ENCODE peak calls at places on chromosomes 7 and 10, in ten cellular contexts. One of them, this sample, is unnamed.

GRCh38 chr10:95246582-95247051 is 44.2 kb downstream of the PDLIM1 start:
- DNase-seq in activated effector memory CD4-positive, alpha-beta T cell treated with anti-CD3 and anti-CD28 coated beads, Interleukin-2, amount 50 U/mL, for 16 hours: peak
- DNase-seq in posterior vena cava: no peak
- DNase-seq in activated naive CD4-positive, alpha-beta T cell treated with anti-CD3 and anti-CD28 coated beads, Interleukin-2, amount 10 ng/mL, durations not matched to agents 7 days and 5 days: peak
- DNase-seq in HCEC 1CT: peak
- DNase-seq in right atrium auricular region: peak
- DNase-seq in dorsolateral prefrontal cortex: peak
- DNase-seq in NCI-H774: no peak
- DNase-seq in NCI-H2081: peak
- DNase-seq in T follicular helper cell: peak
- DNase-seq in this sample: peak

GRCh38 chr7:117766915-117767314 is 106.3 kb downstream of the CTTNBP2 start:
- DNase-seq in HCEC 1CT: no peak
- DNase-seq in activated effector memory CD4-positive, alpha-beta T cell treated with anti-CD3 and anti-CD28 coated beads, Interleukin-2, amount 50 U/mL, for 16 hours: no peak
- DNase-seq in NCI-H774: no peak
- DNase-seq in T follicular helper cell: no peak
- DNase-seq in NCI-H2081: no peak
- DNase-seq in posterior vena cava: no peak
- DNase-seq in activated naive CD4-positive, alpha-beta T cell treated with anti-CD3 and anti-CD28 coated beads, Interleukin-2, amount 10 ng/mL, durations not matched to agents 7 days and 5 days: no peak
- DNase-seq in dorsolateral prefrontal cortex: no peak
- DNase-seq in right atrium auricular region: no peak
- DNase-seq in this sample: no peak

GRCh38 chr7:42691030-42691639 is 220.7 kb downstream of the C7orf25 start:
- DNase-seq in NCI-H2081: no peak
- DNase-seq in NCI-H774: no peak
- DNase-seq in activated effector memory CD4-positive, alpha-beta T cell treated with anti-CD3 and anti-CD28 coated beads, Interleukin-2, amount 50 U/mL, for 16 hours: no peak
- DNase-seq in activated naive CD4-positive, alpha-beta T cell treated with anti-CD3 and anti-CD28 coated beads, Interleukin-2, amount 10 ng/mL, durations not matched to agents 7 days and 5 days: no peak
- DNase-seq in HCEC 1CT: peak
- DNase-seq in right atrium auricular region: no peak
- DNase-seq in T follicular helper cell: no peak
- DNase-seq in posterior vena cava: no peak
- DNase-seq in dorsolateral prefrontal cortex: no peak
- DNase-seq in this sample: no peak

GRCh38 chr10:86663576-86664369 is 4.5 kb upstream of the LDB3 start:
- DNase-seq in HCEC 1CT: no peak
- DNase-seq in activated effector memory CD4-positive, alpha-beta T cell treated with anti-CD3 and anti-CD28 coated beads, Interleukin-2, amount 50 U/mL, for 16 hours: no peak
- DNase-seq in right atrium auricular region: no peak
- DNase-seq in posterior vena cava: no peak
- DNase-seq in NCI-H2081: no peak
- DNase-seq in T follicular helper cell: no peak
- DNase-seq in activated naive CD4-positive, alpha-beta T cell treated with anti-CD3 and anti-CD28 coated beads, Interleukin-2, amount 10 ng/mL, durations not matched to agents 7 days and 5 days: no peak
- DNase-seq in NCI-H774: no peak
- DNase-seq in dorsolateral prefrontal cortex: no peak
- DNase-seq in this sample: no peak

GRCh38 chr7:44062180-44062902 is 3.0 kb downstream of the PGAM2 start:
- DNase-seq in activated naive CD4-positive, alpha-beta T cell treated with anti-CD3 and anti-CD28 coated beads, Interleukin-2, amount 10 ng/mL, durations not matched to agents 7 days and 5 days: no peak
- DNase-seq in T follicular helper cell: no peak
- DNase-seq in NCI-H2081: no peak
- DNase-seq in HCEC 1CT: no peak
- DNase-seq in dorsolateral prefrontal cortex: no peak
- DNase-seq in posterior vena cava: peak
- DNase-seq in right atrium auricular region: no peak
- DNase-seq in activated effector memory CD4-positive, alpha-beta T cell treated with anti-CD3 and anti-CD28 coated beads, Interleukin-2, amount 50 U/mL, for 16 hours: peak
- DNase-seq in NCI-H774: no peak
- DNase-seq in this sample: no peak

GRCh38 chr7:194996-195829 is 2.8 kb downstream of the FAM20C start:
- DNase-seq in NCI-H2081: no peak
- DNase-seq in right atrium auricular region: no peak
- DNase-seq in T follicular helper cell: no peak
- DNase-seq in HCEC 1CT: no peak
- DNase-seq in activated effector memory CD4-positive, alpha-beta T cell treated with anti-CD3 and anti-CD28 coated beads, Interleukin-2, amount 50 U/mL, for 16 hours: no peak
- DNase-seq in NCI-H774: no peak
- DNase-seq in posterior vena cava: no peak
- DNase-seq in dorsolateral prefrontal cortex: no peak
- DNase-seq in activated naive CD4-positive, alpha-beta T cell treated with anti-CD3 and anti-CD28 coated beads, Interleukin-2, amount 10 ng/mL, durations not matched to agents 7 days and 5 days: no peak
- DNase-seq in this sample: no peak

GRCh38 chr10:130560573-130560972 is 424.4 kb downstream of the GLRX3 start:
- DNase-seq in dorsolateral prefrontal cortex: no peak
- DNase-seq in posterior vena cava: no peak
- DNase-seq in HCEC 1CT: no peak
- DNase-seq in T follicular helper cell: no peak
- DNase-seq in right atrium auricular region: no peak
- DNase-seq in activated naive CD4-positive, alpha-beta T cell treated with anti-CD3 and anti-CD28 coated beads, Interleukin-2, amount 10 ng/mL, durations not matched to agents 7 days and 5 days: no peak
- DNase-seq in NCI-H774: no peak
- DNase-seq in NCI-H2081: no peak
- DNase-seq in activated effector memory CD4-positive, alpha-beta T cell treated with anti-CD3 and anti-CD28 coated beads, Interleukin-2, amount 50 U/mL, for 16 hours: no peak
- DNase-seq in this sample: no peak

GRCh38 chr7:95996174-95996573 is 223.8 kb downstream of the DYNC1I1 start:
- DNase-seq in NCI-H2081: no peak
- DNase-seq in dorsolateral prefrontal cortex: peak
- DNase-seq in HCEC 1CT: no peak
- DNase-seq in activated effector memory CD4-positive, alpha-beta T cell treated with anti-CD3 and anti-CD28 coated beads, Interleukin-2, amount 50 U/mL, for 16 hours: no peak
- DNase-seq in right atrium auricular region: no peak
- DNase-seq in posterior vena cava: no peak
- DNase-seq in NCI-H774: no peak
- DNase-seq in activated naive CD4-positive, alpha-beta T cell treated with anti-CD3 and anti-CD28 coated beads, Interleukin-2, amount 10 ng/mL, durations not matched to agents 7 days and 5 days: no peak
- DNase-seq in T follicular helper cell: no peak
- DNase-seq in this sample: no peak

GRCh38 chr7:66176914-66177313 is 28.2 kb upstream of the TPST1 start:
- DNase-seq in T follicular helper cell: no peak
- DNase-seq in HCEC 1CT: no peak
- DNase-seq in NCI-H774: no peak
- DNase-seq in right atrium auricular region: no peak
- DNase-seq in activated naive CD4-positive, alpha-beta T cell treated with anti-CD3 and anti-CD28 coated beads, Interleukin-2, amount 10 ng/mL, durations not matched to agents 7 days and 5 days: no peak
- DNase-seq in activated effector memory CD4-positive, alpha-beta T cell treated with anti-CD3 and anti-CD28 coated beads, Interleukin-2, amount 50 U/mL, for 16 hours: no peak
- DNase-seq in posterior vena cava: no peak
- DNase-seq in dorsolateral prefrontal cortex: no peak
- DNase-seq in NCI-H2081: no peak
- DNase-seq in this sample: no peak

GRCh38 chr7:150685219-150686029 is at the start of gene GIMAP2:
- DNase-seq in right atrium auricular region: no peak
- DNase-seq in HCEC 1CT: peak
- DNase-seq in posterior vena cava: no peak
- DNase-seq in T follicular helper cell: peak
- DNase-seq in dorsolateral prefrontal cortex: no peak
- DNase-seq in activated naive CD4-positive, alpha-beta T cell treated with anti-CD3 and anti-CD28 coated beads, Interleukin-2, amount 10 ng/mL, durations not matched to agents 7 days and 5 days: peak
- DNase-seq in activated effector memory CD4-positive, alpha-beta T cell treated with anti-CD3 and anti-CD28 coated beads, Interleukin-2, amount 50 U/mL, for 16 hours: no peak
- DNase-seq in NCI-H774: no peak
- DNase-seq in NCI-H2081: no peak
- DNase-seq in this sample: no peak

GRCh38 chr10:67550838-67551402 is 145.1 kb downstream of the CTNNA3 start:
- DNase-seq in NCI-H774: no peak
- DNase-seq in activated effector memory CD4-positive, alpha-beta T cell treated with anti-CD3 and anti-CD28 coated beads, Interleukin-2, amount 50 U/mL, for 16 hours: no peak
- DNase-seq in HCEC 1CT: no peak
- DNase-seq in right atrium auricular region: no peak
- DNase-seq in activated naive CD4-positive, alpha-beta T cell treated with anti-CD3 and anti-CD28 coated beads, Interleukin-2, amount 10 ng/mL, durations not matched to agents 7 days and 5 days: no peak
- DNase-seq in T follicular helper cell: no peak
- DNase-seq in dorsolateral prefrontal cortex: no peak
- DNase-seq in posterior vena cava: no peak
- DNase-seq in NCI-H2081: no peak
- DNase-seq in this sample: no peak

GRCh38 chr10:92720306-92721165 is 30.8 kb downstream of the HHEX start:
- DNase-seq in activated naive CD4-positive, alpha-beta T cell treated with anti-CD3 and anti-CD28 coated beads, Interleukin-2, amount 10 ng/mL, durations not matched to agents 7 days and 5 days: no peak
- DNase-seq in posterior vena cava: no peak
- DNase-seq in NCI-H2081: peak
- DNase-seq in NCI-H774: no peak
- DNase-seq in T follicular helper cell: no peak
- DNase-seq in dorsolateral prefrontal cortex: no peak
- DNase-seq in right atrium auricular region: no peak
- DNase-seq in HCEC 1CT: no peak
- DNase-seq in activated effector memory CD4-positive, alpha-beta T cell treated with anti-CD3 and anti-CD28 coated beads, Interleukin-2, amount 50 U/mL, for 16 hours: no peak
- DNase-seq in this sample: no peak

GRCh38 chr7:129258649-129259389 is 34.0 kb downstream of the AHCYL2 start:
- DNase-seq in NCI-H2081: no peak
- DNase-seq in T follicular helper cell: no peak
- DNase-seq in activated effector memory CD4-positive, alpha-beta T cell treated with anti-CD3 and anti-CD28 coated beads, Interleukin-2, amount 50 U/mL, for 16 hours: no peak
- DNase-seq in NCI-H774: peak
- DNase-seq in right atrium auricular region: no peak
- DNase-seq in HCEC 1CT: no peak
- DNase-seq in activated naive CD4-positive, alpha-beta T cell treated with anti-CD3 and anti-CD28 coated beads, Interleukin-2, amount 10 ng/mL, durations not matched to agents 7 days and 5 days: no peak
- DNase-seq in dorsolateral prefrontal cortex: no peak
- DNase-seq in posterior vena cava: no peak
- DNase-seq in this sample: no peak

GRCh38 chr10:74081192-74081803 is 69.3 kb downstream of the AP3M1 start:
- DNase-seq in HCEC 1CT: peak
- DNase-seq in activated effector memory CD4-positive, alpha-beta T cell treated with anti-CD3 and anti-CD28 coated beads, Interleukin-2, amount 50 U/mL, for 16 hours: peak
- DNase-seq in activated naive CD4-positive, alpha-beta T cell treated with anti-CD3 and anti-CD28 coated beads, Interleukin-2, amount 10 ng/mL, durations not matched to agents 7 days and 5 days: peak
- DNase-seq in NCI-H774: peak
- DNase-seq in right atrium auricular region: no peak
- DNase-seq in dorsolateral prefrontal cortex: peak
- DNase-seq in T follicular helper cell: peak
- DNase-seq in NCI-H2081: peak
- DNase-seq in posterior vena cava: no peak
- DNase-seq in this sample: no peak

GRCh38 chr7:140876519-140877248 is 48.0 kb downstream of the BRAF start:
- DNase-seq in HCEC 1CT: peak
- DNase-seq in posterior vena cava: no peak
- DNase-seq in NCI-H774: no peak
- DNase-seq in activated effector memory CD4-positive, alpha-beta T cell treated with anti-CD3 and anti-CD28 coated beads, Interleukin-2, amount 50 U/mL, for 16 hours: no peak
- DNase-seq in right atrium auricular region: no peak
- DNase-seq in NCI-H2081: no peak
- DNase-seq in dorsolateral prefrontal cortex: no peak
- DNase-seq in T follicular helper cell: no peak
- DNase-seq in activated naive CD4-positive, alpha-beta T cell treated with anti-CD3 and anti-CD28 coated beads, Interleukin-2, amount 10 ng/mL, durations not matched to agents 7 days and 5 days: no peak
- DNase-seq in this sample: no peak

GRCh38 chr7:64320547-64321495 is 7.1 kb downstream of the ZNF736 start:
- DNase-seq in T follicular helper cell: no peak
- DNase-seq in right atrium auricular region: no peak
- DNase-seq in NCI-H2081: peak
- DNase-seq in posterior vena cava: no peak
- DNase-seq in activated effector memory CD4-positive, alpha-beta T cell treated with anti-CD3 and anti-CD28 coated beads, Interleukin-2, amount 50 U/mL, for 16 hours: no peak
- DNase-seq in activated naive CD4-positive, alpha-beta T cell treated with anti-CD3 and anti-CD28 coated beads, Interleukin-2, amount 10 ng/mL, durations not matched to agents 7 days and 5 days: no peak
- DNase-seq in HCEC 1CT: no peak
- DNase-seq in dorsolateral prefrontal cortex: no peak
- DNase-seq in NCI-H774: no peak
- DNase-seq in this sample: no peak

GRCh38 chr7:74306737-74307469 is 17.7 kb downstream of the CLIP2 start:
- DNase-seq in T follicular helper cell: no peak
- DNase-seq in NCI-H2081: no peak
- DNase-seq in NCI-H774: no peak
- DNase-seq in right atrium auricular region: no peak
- DNase-seq in dorsolateral prefrontal cortex: peak
- DNase-seq in posterior vena cava: no peak
- DNase-seq in activated naive CD4-positive, alpha-beta T cell treated with anti-CD3 and anti-CD28 coated beads, Interleukin-2, amount 10 ng/mL, durations not matched to agents 7 days and 5 days: peak
- DNase-seq in activated effector memory CD4-positive, alpha-beta T cell treated with anti-CD3 and anti-CD28 coated beads, Interleukin-2, amount 50 U/mL, for 16 hours: no peak
- DNase-seq in HCEC 1CT: peak
- DNase-seq in this sample: no peak

GRCh38 chr7:37988721-37989650 is 68.5 kb downstream of the EPDR1 start:
- DNase-seq in HCEC 1CT: no peak
- DNase-seq in NCI-H774: no peak
- DNase-seq in activated effector memory CD4-positive, alpha-beta T cell treated with anti-CD3 and anti-CD28 coated beads, Interleukin-2, amount 50 U/mL, for 16 hours: no peak
- DNase-seq in dorsolateral prefrontal cortex: no peak
- DNase-seq in NCI-H2081: no peak
- DNase-seq in activated naive CD4-positive, alpha-beta T cell treated with anti-CD3 and anti-CD28 coated beads, Interleukin-2, amount 10 ng/mL, durations not matched to agents 7 days and 5 days: no peak
- DNase-seq in posterior vena cava: no peak
- DNase-seq in right atrium auricular region: no peak
- DNase-seq in T follicular helper cell: no peak
- DNase-seq in this sample: no peak

GRCh38 chr7:151648429-151648828 is 128.7 kb upstream of the RHEB start:
- DNase-seq in activated effector memory CD4-positive, alpha-beta T cell treated with anti-CD3 and anti-CD28 coated beads, Interleukin-2, amount 50 U/mL, for 16 hours: no peak
- DNase-seq in activated naive CD4-positive, alpha-beta T cell treated with anti-CD3 and anti-CD28 coated beads, Interleukin-2, amount 10 ng/mL, durations not matched to agents 7 days and 5 days: no peak
- DNase-seq in HCEC 1CT: peak
- DNase-seq in right atrium auricular region: no peak
- DNase-seq in dorsolateral prefrontal cortex: no peak
- DNase-seq in NCI-H2081: no peak
- DNase-seq in posterior vena cava: no peak
- DNase-seq in NCI-H774: no peak
- DNase-seq in T follicular helper cell: no peak
- DNase-seq in this sample: no peak

GRCh38 chr10:48579251-48579960 is 25.5 kb downstream of the ARHGAP22 start:
- DNase-seq in HCEC 1CT: no peak
- DNase-seq in NCI-H2081: no peak
- DNase-seq in right atrium auricular region: no peak
- DNase-seq in posterior vena cava: no peak
- DNase-seq in activated effector memory CD4-positive, alpha-beta T cell treated with anti-CD3 and anti-CD28 coated beads, Interleukin-2, amount 50 U/mL, for 16 hours: no peak
- DNase-seq in T follicular helper cell: no peak
- DNase-seq in NCI-H774: no peak
- DNase-seq in activated naive CD4-positive, alpha-beta T cell treated with anti-CD3 and anti-CD28 coated beads, Interleukin-2, amount 10 ng/mL, durations not matched to agents 7 days and 5 days: no peak
- DNase-seq in dorsolateral prefrontal cortex: no peak
- DNase-seq in this sample: no peak

GRCh38 chr10:93600861-93601773 is at the start of gene RBP4:
- DNase-seq in activated effector memory CD4-positive, alpha-beta T cell treated with anti-CD3 and anti-CD28 coated beads, Interleukin-2, amount 50 U/mL, for 16 hours: no peak
- DNase-seq in right atrium auricular region: no peak
- DNase-seq in NCI-H2081: no peak
- DNase-seq in posterior vena cava: no peak
- DNase-seq in dorsolateral prefrontal cortex: no peak
- DNase-seq in HCEC 1CT: no peak
- DNase-seq in activated naive CD4-positive, alpha-beta T cell treated with anti-CD3 and anti-CD28 coated beads, Interleukin-2, amount 10 ng/mL, durations not matched to agents 7 days and 5 days: no peak
- DNase-seq in NCI-H774: no peak
- DNase-seq in T follicular helper cell: no peak
- DNase-seq in this sample: no peak

GRCh38 chr10:62732841-62733653 is 71.5 kb upstream of the ADO start:
- DNase-seq in NCI-H774: no peak
- DNase-seq in posterior vena cava: no peak
- DNase-seq in activated effector memory CD4-positive, alpha-beta T cell treated with anti-CD3 and anti-CD28 coated beads, Interleukin-2, amount 50 U/mL, for 16 hours: peak
- DNase-seq in T follicular helper cell: peak
- DNase-seq in NCI-H2081: no peak
- DNase-seq in right atrium auricular region: no peak
- DNase-seq in activated naive CD4-positive, alpha-beta T cell treated with anti-CD3 and anti-CD28 coated beads, Interleukin-2, amount 10 ng/mL, durations not matched to agents 7 days and 5 days: peak
- DNase-seq in HCEC 1CT: peak
- DNase-seq in dorsolateral prefrontal cortex: no peak
- DNase-seq in this sample: peak

GRCh38 chr10:46245381-46245900 is 41.4 kb upstream of the ANTXRL start:
- DNase-seq in activated naive CD4-positive, alpha-beta T cell treated with anti-CD3 and anti-CD28 coated beads, Interleukin-2, amount 10 ng/mL, durations not matched to agents 7 days and 5 days: no peak
- DNase-seq in NCI-H774: no peak
- DNase-seq in activated effector memory CD4-positive, alpha-beta T cell treated with anti-CD3 and anti-CD28 coated beads, Interleukin-2, amount 50 U/mL, for 16 hours: no peak
- DNase-seq in NCI-H2081: no peak
- DNase-seq in T follicular helper cell: no peak
- DNase-seq in posterior vena cava: peak
- DNase-seq in HCEC 1CT: no peak
- DNase-seq in dorsolateral prefrontal cortex: no peak
- DNase-seq in right atrium auricular region: peak
- DNase-seq in this sample: no peak

GRCh38 chr10:96614515-96614914 is 27.7 kb upstream of the TM9SF3 start:
- DNase-seq in dorsolateral prefrontal cortex: no peak
- DNase-seq in T follicular helper cell: no peak
- DNase-seq in posterior vena cava: no peak
- DNase-seq in NCI-H2081: peak
- DNase-seq in activated naive CD4-positive, alpha-beta T cell treated with anti-CD3 and anti-CD28 coated beads, Interleukin-2, amount 10 ng/mL, durations not matched to agents 7 days and 5 days: no peak
- DNase-seq in right atrium auricular region: no peak
- DNase-seq in activated effector memory CD4-positive, alpha-beta T cell treated with anti-CD3 and anti-CD28 coated beads, Interleukin-2, amount 50 U/mL, for 16 hours: no peak
- DNase-seq in HCEC 1CT: peak
- DNase-seq in NCI-H774: no peak
- DNase-seq in this sample: no peak

GRCh38 chr10:78164687-78165086 is 131.0 kb downstream of the RPS24 start:
- DNase-seq in T follicular helper cell: no peak
- DNase-seq in right atrium auricular region: no peak
- DNase-seq in dorsolateral prefrontal cortex: no peak
- DNase-seq in activated naive CD4-positive, alpha-beta T cell treated with anti-CD3 and anti-CD28 coated beads, Interleukin-2, amount 10 ng/mL, durations not matched to agents 7 days and 5 days: no peak
- DNase-seq in HCEC 1CT: no peak
- DNase-seq in posterior vena cava: no peak
- DNase-seq in NCI-H2081: no peak
- DNase-seq in activated effector memory CD4-positive, alpha-beta T cell treated with anti-CD3 and anti-CD28 coated beads, Interleukin-2, amount 50 U/mL, for 16 hours: no peak
- DNase-seq in NCI-H774: no peak
- DNase-seq in this sample: no peak

GRCh38 chr7:143327903-143328302 is 12.0 kb downstream of the CLCN1 start:
- DNase-seq in right atrium auricular region: peak
- DNase-seq in NCI-H2081: no peak
- DNase-seq in dorsolateral prefrontal cortex: no peak
- DNase-seq in activated effector memory CD4-positive, alpha-beta T cell treated with anti-CD3 and anti-CD28 coated beads, Interleukin-2, amount 50 U/mL, for 16 hours: no peak
- DNase-seq in T follicular helper cell: no peak
- DNase-seq in posterior vena cava: no peak
- DNase-seq in HCEC 1CT: no peak
- DNase-seq in activated naive CD4-positive, alpha-beta T cell treated with anti-CD3 and anti-CD28 coated beads, Interleukin-2, amount 10 ng/mL, durations not matched to agents 7 days and 5 days: no peak
- DNase-seq in NCI-H774: no peak
- DNase-seq in this sample: no peak

GRCh38 chr10:97463363-97464132 is 17.6 kb downstream of the ZDHHC16 start:
- DNase-seq in dorsolateral prefrontal cortex: no peak
- DNase-seq in NCI-H774: peak
- DNase-seq in right atrium auricular region: no peak
- DNase-seq in HCEC 1CT: peak
- DNase-seq in activated effector memory CD4-positive, alpha-beta T cell treated with anti-CD3 and anti-CD28 coated beads, Interleukin-2, amount 50 U/mL, for 16 hours: peak
- DNase-seq in T follicular helper cell: peak
- DNase-seq in activated naive CD4-positive, alpha-beta T cell treated with anti-CD3 and anti-CD28 coated beads, Interleukin-2, amount 10 ng/mL, durations not matched to agents 7 days and 5 days: peak
- DNase-seq in posterior vena cava: no peak
- DNase-seq in NCI-H2081: peak
- DNase-seq in this sample: no peak

GRCh38 chr7:81111358-81111757 is 192.5 kb upstream of the SEMA3C start:
- DNase-seq in activated naive CD4-positive, alpha-beta T cell treated with anti-CD3 and anti-CD28 coated beads, Interleukin-2, amount 10 ng/mL, durations not matched to agents 7 days and 5 days: no peak
- DNase-seq in activated effector memory CD4-positive, alpha-beta T cell treated with anti-CD3 and anti-CD28 coated beads, Interleukin-2, amount 50 U/mL, for 16 hours: no peak
- DNase-seq in NCI-H2081: no peak
- DNase-seq in right atrium auricular region: no peak
- DNase-seq in posterior vena cava: no peak
- DNase-seq in dorsolateral prefrontal cortex: no peak
- DNase-seq in NCI-H774: no peak
- DNase-seq in T follicular helper cell: no peak
- DNase-seq in HCEC 1CT: peak
- DNase-seq in this sample: no peak